ENCODE peak calls at places on chromosomes 13 and 19, in eight cellular contexts. C is A549; G is activated CD4-positive, alpha-beta T cell treated with anti-CD3 and anti-CD28 coated beads, Interleukin-2, amount 50 U/mL, for 1 hour; W is stimulated activated CD8-positive, alpha-beta memory T cell treated with anti-CD3 and anti-CD28 coated beads, Interleukin-12 subunit alpha, Interleukin-12 subunit beta, amount 100 ng/mL, for 4 hours; N is thoracic aorta; P is amygdala; I is trophoblast cell; B is HAP-1. A is an unnamed sample.

GRCh38 chr19:11995174-11995573 is 30.3 kb downstream of the ZNF763 start:
- DNase-seq in C (no peak), G (no peak), W (no peak), N (no peak), P (no peak), I (no peak), B (no peak), A (no peak)

GRCh38 chr13:32205426-32206096 is 109.6 kb downstream of the ZAR1L start:
- DNase-seq in C (no peak), G (no peak), W (no peak), N (no peak), P (no peak), I (no peak), B (no peak), A (no peak)

GRCh38 chr19:21098291-21098690 is 16.3 kb downstream of the ZNF714 start:
- DNase-seq in C (no peak), G (no peak), W (no peak), N (no peak), P (no peak), I (peak; percentile 67), B (no peak), A (no peak)

GRCh38 chr13:42575938-42576337 is 2.0 kb downstream of the TNFSF11 start:
- DNase-seq in C (no peak), G (no peak), W (no peak), N (no peak), P (no peak), I (no peak), B (no peak), A (no peak)

GRCh38 chr19:55620410-55620809 is 4.0 kb downstream of the ZNF784 start:
- DNase-seq in C (no peak), G (no peak), W (no peak), N (no peak), P (no peak), I (no peak), B (no peak), A (no peak)

GRCh38 chr13:94550030-94550738 is 45.8 kb downstream of the TGDS start:
- DNase-seq in C (peak; percentile 62), G (no peak), W (no peak), N (no peak), P (peak; percentile 70), I (peak; percentile 50), B (no peak), A (no peak)

GRCh38 chr19:33498391-33499000 is 23.1 kb downstream of the PEPD start:
- DNase-seq in C (no peak), G (no peak), W (no peak), N (no peak), P (no peak), I (no peak), B (no peak), A (no peak)

GRCh38 chr19:45782820-45783785 is 813 bp upstream of the DMPK start:
- DNase-seq in C (peak; percentile 84), G (no peak), W (no peak), N (no peak), P (no peak), I (peak; percentile 44), B (no peak), A (no peak)

GRCh38 chr13:91572944-91573535 is 174.6 kb downstream of the GPC5 start:
- DNase-seq in C (no peak), G (no peak), W (no peak), N (no peak), P (no peak), I (no peak), B (no peak), A (no peak)

GRCh38 chr13:94608586-94608985 is 6.9 kb downstream of the GPR180 start:
- DNase-seq in C (no peak), G (no peak), W (no peak), N (no peak), P (no peak), I (no peak), B (no peak), A (no peak)

GRCh38 chr19:53068199-53068598 is 23.7 kb downstream of the ERVV-2 start:
- DNase-seq in C (no peak), G (no peak), W (no peak), N (no peak), P (no peak), I (no peak), B (no peak), A (no peak)

GRCh38 chr19:14410775-14411134 is 8.4 kb downstream of the DDX39A start:
- DNase-seq in C (no peak), G (no peak), W (no peak), N (no peak), P (no peak), I (no peak), B (no peak), A (no peak)

GRCh38 chr19:5048091-5048726 is 79.3 kb downstream of the KDM4B start:
- DNase-seq in C (peak; percentile 70), G (peak; percentile 54), W (peak; percentile 31), N (peak; percentile 37), P (peak; percentile 65), I (peak; percentile 80), B (peak; percentile 87), A (peak; percentile 83)

GRCh38 chr13:39452412-39452811 is 150.6 kb downstream of the LHFPL6 start:
- DNase-seq in C (no peak), G (no peak), W (no peak), N (no peak), P (no peak), I (no peak), B (peak; percentile 20), A (no peak)

GRCh38 chr13:112710855-112711527 is 21.2 kb downstream of the ATP11A start:
- DNase-seq in C (no peak), G (no peak), W (no peak), N (no peak), P (no peak), I (no peak), B (no peak), A (no peak)